ENCODE peak calls at places on chromosomes 12 and 14, in eight cellular contexts. B, C, S, L, W, T, R and M are unnamed samples.

GRCh38 chr12:2214411-2214810 is 161.6 kb downstream of the CACNA1C start:
- DNase-seq in B (no peak), R (no peak), T (no peak), L (no peak), S (no peak), C (no peak), W (peak), M (no peak)

GRCh38 chr12:19222566-19222965 is 93.0 kb downstream of the PLEKHA5 start:
- DNase-seq in T (no peak), R (no peak), C (no peak), B (no peak), L (no peak), S (no peak), W (peak), M (no peak)

GRCh38 chr14:104319489-104320241 is 181.3 kb downstream of the KIF26A start:
- DNase-seq in T (no peak), B (no peak), L (no peak), C (no peak), R (no peak), W (no peak), S (no peak), M (no peak)

GRCh38 chr12:107984973-107985372 is 144.1 kb upstream of the WSCD2 start:
- DNase-seq in S (no peak), C (no peak), T (no peak), B (no peak), R (no peak), L (no peak), W (no peak), M (no peak)

GRCh38 chr12:120534703-120535655 is 823 bp downstream of the RNF10 start:
- DNase-seq in C (peak), B (peak), R (peak), W (peak), S (peak), L (peak), T (peak), M (no peak)

GRCh38 chr14:33131801-33132200 is 193.1 kb downstream of the NPAS3 start:
- DNase-seq in B (no peak), T (no peak), L (no peak), R (no peak), C (no peak), S (no peak), W (no peak), M (no peak)

GRCh38 chr14:91417134-91417982 is at the start of gene CCDC88C:
- DNase-seq in L (peak), B (peak), T (peak), C (peak), S (peak), R (peak), W (peak), M (peak)

GRCh38 chr12:2374092-2374740 is 321.4 kb downstream of the CACNA1C start:
- DNase-seq in S (no peak), T (no peak), B (no peak), C (no peak), R (no peak), L (no peak), W (no peak), M (no peak)

GRCh38 chr12:52050771-52051541 is at the start of gene NR4A1:
- DNase-seq in C (peak), R (peak), S (peak), W (peak), L (peak), T (peak), B (peak), M (peak)

GRCh38 chr12:24045816-24046257 is 96.4 kb upstream of the SOX5 start:
- DNase-seq in S (no peak), R (no peak), L (no peak), W (peak), B (no peak), T (no peak), C (no peak), M (no peak)

GRCh38 chr14:24390696-24391468 is 7.9 kb upstream of the NYNRIN start:
- DNase-seq in R (no peak), W (no peak), L (no peak), T (no peak), C (no peak), B (no peak), S (no peak), M (no peak)

GRCh38 chr12:90827567-90827966 is 127.4 kb downstream of the CCER1 start:
- DNase-seq in C (no peak), S (no peak), B (no peak), T (no peak), R (no peak), W (no peak), L (no peak), M (no peak)

GRCh38 chr12:40013847-40014246 is 92.0 kb downstream of the SLC2A13 start:
- DNase-seq in T (no peak), W (no peak), R (no peak), L (no peak), B (no peak), S (no peak), C (no peak), M (no peak)

GRCh38 chr12:116247377-116247776 is 30.1 kb downstream of the MED13L start:
- DNase-seq in B (no peak), W (peak), S (no peak), L (no peak), R (no peak), T (no peak), C (no peak), M (no peak)

GRCh38 chr12:75631809-75632208 is 120.4 kb upstream of the KRR1 start:
- DNase-seq in T (no peak), C (no peak), S (no peak), B (no peak), L (no peak), R (no peak), W (no peak), M (no peak)

GRCh38 chr12:68222336-68222735 is 3.3 kb downstream of the IL26 start:
- DNase-seq in L (no peak), T (no peak), W (peak), R (no peak), S (no peak), C (no peak), B (no peak), M (no peak)